ENCODE peak calls at places on chromosomes 11 and 22, in six cellular contexts. U, Y, W, H, D and I are unnamed samples.

GRCh38 chr11:9396310-9396709 is 11.9 kb downstream of the IPO7 start:
- DNase-seq in W (no peak), Y (no peak), D (no peak), U (no peak), H (no peak), I (no peak)

GRCh38 chr22:30123463-30123862 is 43.2 kb downstream of the HORMAD2 start:
- DNase-seq in Y (no peak), W (no peak), H (no peak), D (no peak), U (no peak), I (no peak)

GRCh38 chr11:3021125-3021524 is 29.0 kb upstream of the NAP1L4 start:
- DNase-seq in D (no peak), U (peak; percentile 31), H (peak; percentile 62), W (no peak), Y (peak; percentile 88), I (peak; percentile 22)

GRCh38 chr11:112128483-112129121 is 35.3 kb downstream of the IL18 start:
- DNase-seq in Y (no peak), W (no peak), H (no peak), D (no peak), U (peak; percentile 87), I (no peak)

GRCh38 chr11:73177380-73178091 is 35.4 kb upstream of the FCHSD2 start:
- DNase-seq in H (no peak), U (no peak), W (no peak), D (no peak), Y (peak; percentile 88), I (no peak)

GRCh38 chr11:78031629-78032028 is 8.6 kb upstream of the KCTD14 start:
- DNase-seq in D (peak; percentile 64), Y (peak; percentile 43), U (no peak), W (no peak), H (no peak), I (no peak)

GRCh38 chr11:25537393-25537792 is 794.5 kb upstream of the ANO3 start:
- DNase-seq in U (no peak), D (no peak), H (no peak), W (no peak), Y (no peak), I (no peak)

GRCh38 chr22:47071812-47072641 is 309.6 kb downstream of the TBC1D22A start:
- DNase-seq in W (no peak), D (no peak), H (no peak), Y (no peak), U (no peak), I (no peak)

GRCh38 chr22:29225422-29226090 is 19.9 kb downstream of the EMID1 start:
- DNase-seq in W (no peak), D (no peak), Y (no peak), U (no peak), H (no peak), I (no peak)

GRCh38 chr11:115623021-115623451 is 118.8 kb upstream of the CADM1 start:
- DNase-seq in W (no peak), Y (peak; percentile 15), D (no peak), H (no peak), U (no peak), I (no peak)

GRCh38 chr11:79198898-79199250 is 242.0 kb downstream of the TENM4 start:
- DNase-seq in D (no peak), Y (no peak), W (no peak), H (no peak), U (no peak), I (no peak)

GRCh38 chr22:49460662-49461371 is 366.9 kb downstream of the BRD1 start:
- DNase-seq in Y (no peak), W (no peak), H (no peak), U (no peak), D (no peak), I (no peak)

GRCh38 chr11:75597636-75598035 is 35.6 kb downstream of the SERPINH1 start:
- DNase-seq in H (peak; percentile 38), U (peak; percentile 36), Y (peak; percentile 36), D (no peak), W (no peak), I (peak; percentile 50)

GRCh38 chr22:31611065-31611760 is 50.8 kb downstream of the PISD start:
- DNase-seq in U (no peak), W (no peak), D (no peak), Y (no peak), H (no peak), I (no peak)

GRCh38 chr11:58626915-58627483 is 4.5 kb downstream of the CNTF start:
- DNase-seq in H (no peak), W (no peak), D (no peak), Y (no peak), U (no peak), I (no peak)

GRCh38 chr11:28759311-28759710 is 651.1 kb downstream of the METTL15 start:
- DNase-seq in W (no peak), U (peak; percentile 2), Y (no peak), D (no peak), H (no peak), I (no peak)

GRCh38 chr22:46845281-46846153 is 83.1 kb downstream of the TBC1D22A start:
- DNase-seq in U (no peak), H (no peak), W (no peak), Y (no peak), D (no peak), I (no peak)

GRCh38 chr11:128098840-128099239 is 488.5 kb downstream of the ETS1 start:
- DNase-seq in H (no peak), Y (no peak), W (no peak), U (no peak), D (no peak), I (no peak)

GRCh38 chr11:78818201-78818600 is 243.5 kb upstream of the NARS2 start:
- DNase-seq in U (no peak), H (no peak), Y (no peak), W (no peak), D (no peak), I (no peak)

GRCh38 chr11:70135142-70136132 is 57.3 kb downstream of the ANO1 start:
- DNase-seq in W (no peak), H (no peak), U (no peak), Y (no peak), D (no peak), I (no peak)

GRCh38 chr11:46071091-46071490 is 50.2 kb downstream of the PHF21A start:
- DNase-seq in Y (no peak), H (no peak), W (no peak), D (no peak), U (no peak), I (no peak)

GRCh38 chr11:102603091-102603490 is 22.0 kb downstream of the MMP20 start:
- DNase-seq in U (peak; percentile 92), Y (peak; percentile 98), H (no peak), D (no peak), W (no peak), I (no peak)

GRCh38 chr11:114272311-114272710 is 23.9 kb upstream of the NNMT start:
- DNase-seq in D (no peak), H (no peak), W (no peak), Y (no peak), U (no peak), I (no peak)

GRCh38 chr11:62556102-62556871 is 9.7 kb upstream of the AHNAK start:
- DNase-seq in D (peak; percentile 88), W (peak; percentile 63), Y (no peak), U (peak; percentile 93), H (peak; percentile 61), I (no peak)

GRCh38 chr11:62554377-62554776 is 7.8 kb upstream of the AHNAK start:
- DNase-seq in U (no peak), Y (no peak), D (no peak), W (no peak), H (no peak), I (no peak)

GRCh38 chr11:62553839-62554361 is 7.3 kb upstream of the AHNAK start:
- DNase-seq in U (peak; percentile 68), Y (no peak), W (no peak), H (no peak), D (no peak), I (no peak)

GRCh38 chr11:62556872-62557631 is 10.4 kb upstream of the AHNAK start:
- DNase-seq in W (no peak), Y (no peak), D (peak; percentile 81), U (no peak), H (no peak), I (no peak)

DNA sequence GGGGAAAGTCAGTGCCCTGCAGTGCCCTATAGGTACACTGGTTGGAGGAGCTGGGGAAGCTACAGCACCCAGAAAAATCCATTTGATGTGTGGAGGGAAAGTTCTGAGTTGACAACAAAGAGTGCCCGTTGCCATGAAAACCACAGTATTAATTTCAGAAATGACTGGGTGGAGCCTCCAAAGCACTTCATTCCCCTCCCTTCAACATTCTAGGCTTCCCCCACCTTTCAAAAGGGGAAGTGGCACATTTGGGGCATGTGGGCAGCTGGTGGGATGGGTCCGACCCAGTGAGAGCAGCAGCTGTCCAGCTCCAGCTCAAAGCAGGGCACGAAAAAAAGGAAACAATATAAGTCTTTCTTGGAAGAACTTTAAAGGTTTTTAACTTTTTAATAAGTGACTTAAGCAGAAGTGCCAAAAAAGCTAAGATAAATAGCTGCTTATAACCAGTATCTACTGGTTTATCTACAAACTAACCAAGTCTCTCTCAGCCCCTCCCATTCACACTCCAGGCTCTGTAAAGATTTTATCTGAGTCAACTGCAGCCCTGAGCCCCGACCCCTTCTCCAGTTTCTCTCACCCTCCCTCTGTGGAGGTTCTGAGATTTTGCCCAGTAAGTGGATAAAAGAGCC is 9.0 kb upstream of the AHNAK start:
- DNase-seq in U (no peak), D (peak; percentile 92), Y (no peak), W (no peak), H (no peak), I (no peak)
- H3K4me1 ChIP-seq in U (peaks cover 99% of the 10 kb centered on the region), D (peaks cover 91% of the 10 kb centered on the region), Y (peaks cover 85% of the 10 kb centered on the region), W (peaks cover 34% of the 10 kb centered on the region), H (peaks cover 65% of the 10 kb centered on the region), I (peaks cover 58% of the 10 kb centered on the region)

GRCh38 chr11:134597452-134597851 is 185.4 kb upstream of the B3GAT1 start:
- DNase-seq in W (no peak), U (no peak), H (no peak), Y (no peak), D (no peak), I (no peak)
- TF ChIP-seq ZNF274 in W (no peak), U (no peak), H (no peak), Y (no peak), D (no peak), I (no peak)

GRCh38 chr11:86906198-86906597 is 49.0 kb downstream of the FZD4 start:
- DNase-seq in U (no peak), Y (no peak), D (no peak), W (no peak), H (no peak), I (no peak)
- H3K36me3 ChIP-seq in U (no peaks in the 10 kb centered on the region), Y (no peaks in the 10 kb centered on the region), D (no peaks in the 10 kb centered on the region), W (no peaks in the 10 kb centered on the region), H (no peaks in the 10 kb centered on the region), I (no peaks in the 10 kb centered on the region)

DNA sequence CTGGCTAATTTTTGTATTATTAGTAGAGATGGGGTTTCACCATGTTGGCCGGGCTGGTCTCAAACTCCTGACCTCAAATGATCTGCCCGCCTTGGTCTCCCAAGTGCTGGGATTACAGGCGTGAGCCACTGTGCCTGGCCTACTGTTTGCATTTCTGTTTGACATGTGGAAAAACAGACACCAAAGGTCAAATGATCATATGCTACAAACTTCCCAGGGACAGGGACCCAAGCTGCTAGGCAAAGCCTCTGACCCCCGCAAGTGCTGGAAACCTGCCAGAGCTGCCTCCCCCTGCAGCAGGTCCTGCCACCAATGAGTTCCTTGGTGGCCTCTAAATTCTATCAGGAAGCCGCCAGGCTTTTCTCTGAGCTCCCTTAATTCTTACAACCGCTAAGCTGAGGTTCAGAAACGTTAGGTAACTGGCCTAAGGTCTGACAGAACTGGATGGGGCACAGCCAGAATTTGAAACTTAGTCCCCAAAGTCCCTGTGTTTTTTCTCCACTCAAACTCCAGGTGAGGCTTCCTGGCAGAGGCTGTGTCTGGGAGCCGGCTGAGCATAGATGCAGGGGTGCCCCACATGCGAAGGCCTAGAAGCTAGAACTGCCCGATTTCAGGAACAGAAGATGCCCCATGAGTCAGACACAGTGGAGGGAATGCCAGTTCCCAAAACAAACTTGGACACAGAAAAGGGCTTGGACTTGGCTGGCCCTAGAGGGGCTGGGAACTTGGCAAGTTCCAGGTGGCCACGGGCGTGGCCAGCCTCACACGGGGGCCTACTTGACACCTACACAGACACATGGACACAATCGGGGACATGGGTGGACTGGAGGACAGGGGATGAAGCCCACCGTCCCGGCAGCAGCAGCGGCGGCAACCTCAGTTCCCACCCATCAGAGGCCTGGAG is 7.4 kb downstream of the CSNK1E start:
- DNase-seq in W (no peak), D (no peak), Y (peak; percentile 94), H (no peak), U (no peak), I (no peak)
- H3K4me1 ChIP-seq in W (peaks cover 36% of the 10 kb centered on the region), D (peaks cover 70% of the 10 kb centered on the region), Y (peaks cover 73% of the 10 kb centered on the region), H (peaks cover 22% of the 10 kb centered on the region), U (peaks cover 12% of the 10 kb centered on the region), I (peaks cover 22% of the 10 kb centered on the region)